ENCODE peak calls at places on chromosomes 13 and 19, in eight cellular contexts. P is AG09319; F is skeletal muscle cell; N is effector memory CD8-positive, alpha-beta T cell; Q is NCI-H1092; D is D721Med; M is hepatocyte; B is tibial artery. G is an unnamed sample.

GRCh38 chr13:27997904-27998522 is 9.5 kb upstream of the URAD start:
- DNase-seq in P (no peak), F (no peak), N (no peak), Q (peak; percentile 9), D (no peak), M (peak; percentile 72), B (peak; percentile 79), G (no peak)

GRCh38 chr19:42246143-42246868 is 3.9 kb upstream of the GSK3A start:
- DNase-seq in P (peak; percentile 56), F (no peak), N (no peak), Q (no peak), D (no peak), M (peak; percentile 86), B (peak; percentile 91), G (peak; percentile 48)

GRCh38 chr19:31448221-31448657 is 99.0 kb upstream of the TSHZ3 start:
- DNase-seq in P (peak; percentile 36), F (peak; percentile 72), N (no peak), Q (no peak), D (no peak), M (peak; percentile 60), B (no peak), G (no peak)

GRCh38 chr19:16134510-16134909 is 9.0 kb upstream of the HSH2D start:
- DNase-seq in P (no peak), F (no peak), N (no peak), Q (no peak), D (no peak), M (no peak), B (no peak), G (no peak)

GRCh38 chr19:2089001-2089711 is 7.0 kb downstream of the MOB3A start:
- DNase-seq in P (no peak), F (peak; percentile 17), N (no peak), Q (no peak), D (no peak), M (no peak), B (no peak), G (no peak)

GRCh38 chr13:106418556-106418955 is 116.9 kb downstream of the EFNB2 start:
- DNase-seq in P (peak; percentile 48), F (peak; percentile 67), N (no peak), Q (no peak), D (no peak), M (peak; percentile 23), B (no peak), G (peak; percentile 28)

GRCh38 chr19:19493841-19494546 is 21.4 kb downstream of the TSSK6 start:
- DNase-seq in P (no peak), F (no peak), N (no peak), Q (no peak), D (no peak), M (no peak), B (no peak), G (no peak)

GRCh38 chr13:97953376-97953970 is at the start of gene IPO5:
- DNase-seq in P (no peak), F (peak; percentile 52), N (no peak), Q (no peak), D (no peak), M (no peak), B (no peak), G (peak; percentile 84)

GRCh38 chr19:42185281-42185680 is 32.2 kb downstream of the DEDD2 start:
- DNase-seq in P (no peak), F (no peak), N (no peak), Q (no peak), D (no peak), M (no peak), B (no peak), G (no peak)

GRCh38 chr13:33642374-33643065 is 175.4 kb upstream of the RFC3 start:
- DNase-seq in P (peak; percentile 74), F (peak; percentile 71), N (no peak), Q (no peak), D (no peak), M (peak; percentile 78), B (no peak), G (no peak)

GRCh38 chr19:12838182-12838890 is at the start of gene MAST1:
- DNase-seq in P (no peak), F (no peak), N (peak; percentile 40), Q (peak; percentile 68), D (peak; percentile 69), M (peak; percentile 83), B (no peak), G (no peak)

GRCh38 chr19:21023901-21024300 is 3.4 kb downstream of the ZNF430 start:
- DNase-seq in P (no peak), F (peak; percentile 41), N (no peak), Q (no peak), D (no peak), M (peak; percentile 9), B (no peak), G (no peak)

GRCh38 chr19:4987692-4988370 is 18.9 kb downstream of the KDM4B start:
- DNase-seq in P (no peak), F (no peak), N (no peak), Q (no peak), D (no peak), M (no peak), B (no peak), G (no peak)

GRCh38 chr13:46489586-46490023 is 63.4 kb upstream of the LRCH1 start:
- DNase-seq in P (peak; percentile 73), F (peak; percentile 84), N (no peak), Q (no peak), D (no peak), M (no peak), B (peak; percentile 89), G (peak; percentile 70)

GRCh38 chr19:41428481-41428859 is 1.3 kb upstream of the B3GNT8 start:
- DNase-seq in P (no peak), F (no peak), N (no peak), Q (no peak), D (no peak), M (no peak), B (no peak), G (no peak)